ENCODE peak calls at places on chromosomes 16 and 17, in ten cellular contexts. One of them, this sample, is unnamed.

GRCh38 chr17:8503368-8503767 is 67.7 kb downstream of the NDEL1 start:
- DNase-seq in activated CD4-positive, alpha-beta T cell treated with anti-CD3 and anti-CD28 coated beads for 1 hour: no peak
- DNase-seq in NCI-H2029: no peak
- DNase-seq in spleen: no peak
- DNase-seq in stimulated activated CD8-positive, alpha-beta memory T cell treated with anti-CD3 and anti-CD28 coated beads, Interleukin-2, amount 100 ng/mL, for 48 hours: no peak
- DNase-seq in KG1: no peak
- DNase-seq in posterior cingulate gyrus: no peak
- DNase-seq in K562: no peak
- DNase-seq in NCI-H146: peak; percentile 36
- DNase-seq in NCI-H2081: no peak
- DNase-seq in this sample: no peak

GRCh38 chr16:81567987-81568748 is 123.6 kb downstream of the CMIP start:
- DNase-seq in activated CD4-positive, alpha-beta T cell treated with anti-CD3 and anti-CD28 coated beads for 1 hour: no peak
- DNase-seq in NCI-H2029: no peak
- DNase-seq in spleen: no peak
- DNase-seq in stimulated activated CD8-positive, alpha-beta memory T cell treated with anti-CD3 and anti-CD28 coated beads, Interleukin-2, amount 100 ng/mL, for 48 hours: peak; percentile 63
- DNase-seq in KG1: no peak
- DNase-seq in posterior cingulate gyrus: peak; percentile 72
- DNase-seq in K562: no peak
- DNase-seq in NCI-H146: no peak
- DNase-seq in NCI-H2081: no peak
- DNase-seq in this sample: no peak

GRCh38 chr17:82031885-82032627 is 578 bp downstream of the RAC3 start:
- DNase-seq in activated CD4-positive, alpha-beta T cell treated with anti-CD3 and anti-CD28 coated beads for 1 hour: no peak
- DNase-seq in NCI-H2029: peak; percentile 14
- DNase-seq in spleen: no peak
- DNase-seq in stimulated activated CD8-positive, alpha-beta memory T cell treated with anti-CD3 and anti-CD28 coated beads, Interleukin-2, amount 100 ng/mL, for 48 hours: no peak
- DNase-seq in KG1: no peak
- DNase-seq in posterior cingulate gyrus: no peak
- DNase-seq in K562: peak; percentile 88
- DNase-seq in NCI-H146: peak; percentile 69
- DNase-seq in NCI-H2081: peak; percentile 61
- DNase-seq in this sample: no peak

GRCh38 chr16:8581923-8582580 is 8.3 kb downstream of the TMEM114 start:
- DNase-seq in activated CD4-positive, alpha-beta T cell treated with anti-CD3 and anti-CD28 coated beads for 1 hour: no peak
- DNase-seq in NCI-H2029: no peak
- DNase-seq in spleen: no peak
- DNase-seq in stimulated activated CD8-positive, alpha-beta memory T cell treated with anti-CD3 and anti-CD28 coated beads, Interleukin-2, amount 100 ng/mL, for 48 hours: no peak
- DNase-seq in KG1: no peak
- DNase-seq in posterior cingulate gyrus: peak; percentile 72
- DNase-seq in K562: no peak
- DNase-seq in NCI-H146: no peak
- DNase-seq in NCI-H2081: no peak
- DNase-seq in this sample: no peak

GRCh38 chr17:57924677-57925076 is 30.5 kb downstream of the CUEDC1 start:
- DNase-seq in activated CD4-positive, alpha-beta T cell treated with anti-CD3 and anti-CD28 coated beads for 1 hour: no peak
- DNase-seq in NCI-H2029: peak; percentile 60
- DNase-seq in spleen: no peak
- DNase-seq in stimulated activated CD8-positive, alpha-beta memory T cell treated with anti-CD3 and anti-CD28 coated beads, Interleukin-2, amount 100 ng/mL, for 48 hours: no peak
- DNase-seq in KG1: no peak
- DNase-seq in posterior cingulate gyrus: no peak
- DNase-seq in K562: no peak
- DNase-seq in NCI-H146: no peak
- DNase-seq in NCI-H2081: peak; percentile 91
- DNase-seq in this sample: no peak

GRCh38 chr17:21379080-21379711 is 3.0 kb downstream of the KCNJ12 start:
- DNase-seq in activated CD4-positive, alpha-beta T cell treated with anti-CD3 and anti-CD28 coated beads for 1 hour: no peak
- DNase-seq in NCI-H2029: peak; percentile 70
- DNase-seq in spleen: no peak
- DNase-seq in stimulated activated CD8-positive, alpha-beta memory T cell treated with anti-CD3 and anti-CD28 coated beads, Interleukin-2, amount 100 ng/mL, for 48 hours: no peak
- DNase-seq in KG1: no peak
- DNase-seq in posterior cingulate gyrus: peak; percentile 70
- DNase-seq in K562: no peak
- DNase-seq in NCI-H146: no peak
- DNase-seq in NCI-H2081: peak; percentile 29
- DNase-seq in this sample: no peak

GRCh38 chr17:27319536-27320221 is 25.8 kb downstream of the WSB1 start:
- DNase-seq in activated CD4-positive, alpha-beta T cell treated with anti-CD3 and anti-CD28 coated beads for 1 hour: no peak
- DNase-seq in NCI-H2029: peak; percentile 63
- DNase-seq in spleen: no peak
- DNase-seq in stimulated activated CD8-positive, alpha-beta memory T cell treated with anti-CD3 and anti-CD28 coated beads, Interleukin-2, amount 100 ng/mL, for 48 hours: no peak
- DNase-seq in KG1: no peak
- DNase-seq in posterior cingulate gyrus: peak; percentile 84
- DNase-seq in K562: no peak
- DNase-seq in NCI-H146: no peak
- DNase-seq in NCI-H2081: no peak
- DNase-seq in this sample: no peak

GRCh38 chr17:63998050-63998720 is at the start of gene PRR29:
- DNase-seq in activated CD4-positive, alpha-beta T cell treated with anti-CD3 and anti-CD28 coated beads for 1 hour: peak; percentile 69
- DNase-seq in NCI-H2029: peak; percentile 54
- DNase-seq in spleen: peak; percentile 93
- DNase-seq in stimulated activated CD8-positive, alpha-beta memory T cell treated with anti-CD3 and anti-CD28 coated beads, Interleukin-2, amount 100 ng/mL, for 48 hours: peak; percentile 62
- DNase-seq in KG1: peak; percentile 35
- DNase-seq in posterior cingulate gyrus: peak; percentile 86
- DNase-seq in K562: peak; percentile 97
- DNase-seq in NCI-H146: peak; percentile 86
- DNase-seq in NCI-H2081: peak; percentile 53
- DNase-seq in this sample: peak; percentile 89

GRCh38 chr16:61897657-61898056 is 138.6 kb downstream of the CDH8 start:
- DNase-seq in activated CD4-positive, alpha-beta T cell treated with anti-CD3 and anti-CD28 coated beads for 1 hour: no peak
- DNase-seq in NCI-H2029: no peak
- DNase-seq in spleen: no peak
- DNase-seq in stimulated activated CD8-positive, alpha-beta memory T cell treated with anti-CD3 and anti-CD28 coated beads, Interleukin-2, amount 100 ng/mL, for 48 hours: no peak
- DNase-seq in KG1: no peak
- DNase-seq in posterior cingulate gyrus: no peak
- DNase-seq in K562: no peak
- DNase-seq in NCI-H146: no peak
- DNase-seq in NCI-H2081: no peak
- DNase-seq in this sample: no peak

GRCh38 chr16:27762441-27762840 is 212.5 kb downstream of the KATNIP start:
- DNase-seq in activated CD4-positive, alpha-beta T cell treated with anti-CD3 and anti-CD28 coated beads for 1 hour: no peak
- DNase-seq in NCI-H2029: no peak
- DNase-seq in spleen: no peak
- DNase-seq in stimulated activated CD8-positive, alpha-beta memory T cell treated with anti-CD3 and anti-CD28 coated beads, Interleukin-2, amount 100 ng/mL, for 48 hours: no peak
- DNase-seq in KG1: no peak
- DNase-seq in posterior cingulate gyrus: no peak
- DNase-seq in K562: no peak
- DNase-seq in NCI-H146: no peak
- DNase-seq in NCI-H2081: no peak
- DNase-seq in this sample: no peak

GRCh38 chr16:9528680-9529079 is 437.2 kb downstream of the HAPSTR1 start:
- DNase-seq in activated CD4-positive, alpha-beta T cell treated with anti-CD3 and anti-CD28 coated beads for 1 hour: no peak
- DNase-seq in NCI-H2029: peak; percentile 76
- DNase-seq in spleen: no peak
- DNase-seq in stimulated activated CD8-positive, alpha-beta memory T cell treated with anti-CD3 and anti-CD28 coated beads, Interleukin-2, amount 100 ng/mL, for 48 hours: no peak
- DNase-seq in KG1: no peak
- DNase-seq in posterior cingulate gyrus: no peak
- DNase-seq in K562: no peak
- DNase-seq in NCI-H146: no peak
- DNase-seq in NCI-H2081: no peak
- DNase-seq in this sample: no peak

GRCh38 chr17:1625053-1625452 is 3.6 kb downstream of the SLC43A2 start:
- DNase-seq in activated CD4-positive, alpha-beta T cell treated with anti-CD3 and anti-CD28 coated beads for 1 hour: no peak
- DNase-seq in NCI-H2029: no peak
- DNase-seq in spleen: no peak
- DNase-seq in stimulated activated CD8-positive, alpha-beta memory T cell treated with anti-CD3 and anti-CD28 coated beads, Interleukin-2, amount 100 ng/mL, for 48 hours: no peak
- DNase-seq in KG1: no peak
- DNase-seq in posterior cingulate gyrus: no peak
- DNase-seq in K562: no peak
- DNase-seq in NCI-H146: no peak
- DNase-seq in NCI-H2081: no peak
- DNase-seq in this sample: no peak

GRCh38 chr17:37608369-37609169 is 649 bp downstream of the SYNRG start:
- DNase-seq in activated CD4-positive, alpha-beta T cell treated with anti-CD3 and anti-CD28 coated beads for 1 hour: no peak
- DNase-seq in NCI-H2029: peak; percentile 7
- DNase-seq in spleen: no peak
- DNase-seq in stimulated activated CD8-positive, alpha-beta memory T cell treated with anti-CD3 and anti-CD28 coated beads, Interleukin-2, amount 100 ng/mL, for 48 hours: no peak
- DNase-seq in KG1: peak; percentile 76
- DNase-seq in posterior cingulate gyrus: no peak
- DNase-seq in K562: no peak
- DNase-seq in NCI-H146: peak; percentile 79
- DNase-seq in NCI-H2081: peak; percentile 41
- DNase-seq in this sample: no peak

GRCh38 chr17:4969551-4970231 is 2.1 kb upstream of the SPAG7 start:
- DNase-seq in activated CD4-positive, alpha-beta T cell treated with anti-CD3 and anti-CD28 coated beads for 1 hour: no peak
- DNase-seq in NCI-H2029: no peak
- DNase-seq in spleen: no peak
- DNase-seq in stimulated activated CD8-positive, alpha-beta memory T cell treated with anti-CD3 and anti-CD28 coated beads, Interleukin-2, amount 100 ng/mL, for 48 hours: peak; percentile 30
- DNase-seq in KG1: no peak
- DNase-seq in posterior cingulate gyrus: no peak
- DNase-seq in K562: no peak
- DNase-seq in NCI-H146: no peak
- DNase-seq in NCI-H2081: no peak
- DNase-seq in this sample: no peak

GRCh38 chr17:77208217-77208808 is 67.5 kb downstream of the SEC14L1 start:
- DNase-seq in activated CD4-positive, alpha-beta T cell treated with anti-CD3 and anti-CD28 coated beads for 1 hour: no peak
- DNase-seq in NCI-H2029: no peak
- DNase-seq in spleen: no peak
- DNase-seq in stimulated activated CD8-positive, alpha-beta memory T cell treated with anti-CD3 and anti-CD28 coated beads, Interleukin-2, amount 100 ng/mL, for 48 hours: no peak
- DNase-seq in KG1: no peak
- DNase-seq in posterior cingulate gyrus: no peak
- DNase-seq in K562: no peak
- DNase-seq in NCI-H146: peak; percentile 12
- DNase-seq in NCI-H2081: no peak
- DNase-seq in this sample: peak; percentile 36

GRCh38 chr17:60463157-60463820 is 41.0 kb downstream of the CHCT1 start:
- DNase-seq in activated CD4-positive, alpha-beta T cell treated with anti-CD3 and anti-CD28 coated beads for 1 hour: no peak
- DNase-seq in NCI-H2029: no peak
- DNase-seq in spleen: no peak
- DNase-seq in stimulated activated CD8-positive, alpha-beta memory T cell treated with anti-CD3 and anti-CD28 coated beads, Interleukin-2, amount 100 ng/mL, for 48 hours: no peak
- DNase-seq in KG1: no peak
- DNase-seq in posterior cingulate gyrus: no peak
- DNase-seq in K562: no peak
- DNase-seq in NCI-H146: no peak
- DNase-seq in NCI-H2081: no peak
- DNase-seq in this sample: no peak

GRCh38 chr17:43827596-43827995 is 5.3 kb downstream of the MPP3 start:
- DNase-seq in activated CD4-positive, alpha-beta T cell treated with anti-CD3 and anti-CD28 coated beads for 1 hour: no peak
- DNase-seq in NCI-H2029: no peak
- DNase-seq in spleen: peak; percentile 35
- DNase-seq in stimulated activated CD8-positive, alpha-beta memory T cell treated with anti-CD3 and anti-CD28 coated beads, Interleukin-2, amount 100 ng/mL, for 48 hours: no peak
- DNase-seq in KG1: no peak
- DNase-seq in posterior cingulate gyrus: peak; percentile 16
- DNase-seq in K562: no peak
- DNase-seq in NCI-H146: no peak
- DNase-seq in NCI-H2081: no peak
- DNase-seq in this sample: no peak

GRCh38 chr17:50203589-50204345 is 2.3 kb upstream of the COL1A1 start:
- DNase-seq in activated CD4-positive, alpha-beta T cell treated with anti-CD3 and anti-CD28 coated beads for 1 hour: no peak
- DNase-seq in NCI-H2029: no peak
- DNase-seq in spleen: no peak
- DNase-seq in stimulated activated CD8-positive, alpha-beta memory T cell treated with anti-CD3 and anti-CD28 coated beads, Interleukin-2, amount 100 ng/mL, for 48 hours: no peak
- DNase-seq in KG1: no peak
- DNase-seq in posterior cingulate gyrus: no peak
- DNase-seq in K562: no peak
- DNase-seq in NCI-H146: no peak
- DNase-seq in NCI-H2081: no peak
- DNase-seq in this sample: no peak

GRCh38 chr17:32719702-32720101 is 157.2 kb downstream of the MYO1D start:
- DNase-seq in activated CD4-positive, alpha-beta T cell treated with anti-CD3 and anti-CD28 coated beads for 1 hour: no peak
- DNase-seq in NCI-H2029: no peak
- DNase-seq in spleen: no peak
- DNase-seq in stimulated activated CD8-positive, alpha-beta memory T cell treated with anti-CD3 and anti-CD28 coated beads, Interleukin-2, amount 100 ng/mL, for 48 hours: no peak
- DNase-seq in KG1: no peak
- DNase-seq in posterior cingulate gyrus: no peak
- DNase-seq in K562: no peak
- DNase-seq in NCI-H146: no peak
- DNase-seq in NCI-H2081: no peak
- DNase-seq in this sample: no peak

GRCh38 chr17:77546772-77547201 is 406.0 kb downstream of the SEC14L1 start:
- DNase-seq in activated CD4-positive, alpha-beta T cell treated with anti-CD3 and anti-CD28 coated beads for 1 hour: no peak
- DNase-seq in NCI-H2029: no peak
- DNase-seq in spleen: no peak
- DNase-seq in stimulated activated CD8-positive, alpha-beta memory T cell treated with anti-CD3 and anti-CD28 coated beads, Interleukin-2, amount 100 ng/mL, for 48 hours: no peak
- DNase-seq in KG1: no peak
- DNase-seq in posterior cingulate gyrus: peak; percentile 67
- DNase-seq in K562: peak; percentile 25
- DNase-seq in NCI-H146: peak; percentile 20
- DNase-seq in NCI-H2081: no peak
- DNase-seq in this sample: no peak

GRCh38 chr17:65742433-65743312 is 181.2 kb upstream of the AXIN2 start:
- DNase-seq in activated CD4-positive, alpha-beta T cell treated with anti-CD3 and anti-CD28 coated beads for 1 hour: no peak
- DNase-seq in NCI-H2029: no peak
- DNase-seq in spleen: no peak
- DNase-seq in stimulated activated CD8-positive, alpha-beta memory T cell treated with anti-CD3 and anti-CD28 coated beads, Interleukin-2, amount 100 ng/mL, for 48 hours: no peak
- DNase-seq in KG1: no peak
- DNase-seq in posterior cingulate gyrus: no peak
- DNase-seq in K562: no peak
- DNase-seq in NCI-H146: peak; percentile 42
- DNase-seq in NCI-H2081: peak; percentile 30
- DNase-seq in this sample: no peak

GRCh38 chr17:5783851-5784250 is 199.5 kb upstream of the NLRP1 start:
- DNase-seq in activated CD4-positive, alpha-beta T cell treated with anti-CD3 and anti-CD28 coated beads for 1 hour: no peak
- DNase-seq in NCI-H2029: no peak
- DNase-seq in spleen: no peak
- DNase-seq in stimulated activated CD8-positive, alpha-beta memory T cell treated with anti-CD3 and anti-CD28 coated beads, Interleukin-2, amount 100 ng/mL, for 48 hours: no peak
- DNase-seq in KG1: no peak
- DNase-seq in posterior cingulate gyrus: no peak
- DNase-seq in K562: no peak
- DNase-seq in NCI-H146: no peak
- DNase-seq in NCI-H2081: no peak
- DNase-seq in this sample: no peak

GRCh38 chr17:21419299-21420239 is 43.4 kb downstream of the KCNJ12 start:
- DNase-seq in activated CD4-positive, alpha-beta T cell treated with anti-CD3 and anti-CD28 coated beads for 1 hour: no peak
- DNase-seq in NCI-H2029: no peak
- DNase-seq in spleen: peak; percentile 62
- DNase-seq in stimulated activated CD8-positive, alpha-beta memory T cell treated with anti-CD3 and anti-CD28 coated beads, Interleukin-2, amount 100 ng/mL, for 48 hours: no peak
- DNase-seq in KG1: no peak
- DNase-seq in posterior cingulate gyrus: peak; percentile 64
- DNase-seq in K562: no peak
- DNase-seq in NCI-H146: no peak
- DNase-seq in NCI-H2081: no peak
- DNase-seq in this sample: no peak

This sample was measured in chondrocyte.